ENCODE peak calls at places on chromosome 20, in nine cellular contexts. A, B, P, I, H, L, Y, V and C are unnamed samples.

GRCh38 chr20:31831211-31831610 is 12.1 kb downstream of the MYLK2 start:
- DNase-seq in A (no peak), B (no peak), P (no peak), I (no peak), H (peak), L (no peak), Y (no peak), V (no peak), C (no peak)

GRCh38 chr20:37066168-37066567 is 29.6 kb downstream of the RBL1 start:
- DNase-seq in A (no peak), B (no peak), P (no peak), I (no peak), H (no peak), L (no peak), Y (no peak), V (no peak), C (no peak)

GRCh38 chr20:53003420-53003819 is 31.3 kb downstream of the TSHZ2 start:
- DNase-seq in A (no peak), B (no peak), P (no peak), I (no peak), H (no peak), L (no peak), Y (no peak), V (no peak), C (no peak)

GRCh38 chr20:63731410-63731809 is 5.1 kb upstream of the LIME1 start:
- DNase-seq in A (no peak), B (no peak), P (no peak), I (no peak), H (no peak), L (no peak), Y (no peak), V (no peak), C (no peak)

GRCh38 chr20:24993337-24994185 is 1.0 kb upstream of the APMAP start:
- DNase-seq in A (no peak), B (no peak), P (no peak), I (no peak), H (no peak), L (peak), Y (peak), V (no peak), C (peak)

GRCh38 chr20:35663516-35663812 is 1.2 kb downstream of the CPNE1 start:
- DNase-seq in A (no peak), B (no peak), P (no peak), I (no peak), H (no peak), L (no peak), Y (no peak), V (no peak), C (peak)

GRCh38 chr20:63138855-63139341 is 77.0 kb downstream of the YTHDF1 start:
- DNase-seq in A (no peak), B (no peak), P (peak), I (no peak), H (no peak), L (no peak), Y (no peak), V (no peak), C (no peak)

GRCh38 chr20:19659468-19659867 is 98.6 kb upstream of the RIN2 start:
- DNase-seq in A (no peak), B (no peak), P (no peak), I (no peak), H (no peak), L (no peak), Y (no peak), V (no peak), C (no peak)

GRCh38 chr20:25288291-25289181 is 40.7 kb downstream of the PYGB start:
- DNase-seq in A (no peak), B (no peak), P (peak), I (no peak), H (no peak), L (no peak), Y (no peak), V (no peak), C (no peak)

GRCh38 chr20:58402305-58402704 is 13.3 kb downstream of the VAPB start:
- DNase-seq in A (no peak), B (no peak), P (no peak), I (no peak), H (no peak), L (no peak), Y (no peak), V (no peak), C (no peak)

GRCh38 chr20:4563534-4563933 is 158.2 kb upstream of the PRND start:
- DNase-seq in A (no peak), B (peak), P (no peak), I (no peak), H (no peak), L (no peak), Y (no peak), V (no peak), C (peak)

GRCh38 chr20:1830240-1830639 is 65.0 kb upstream of the SIRPA start:
- DNase-seq in A (peak), B (no peak), P (peak), I (no peak), H (peak), L (no peak), Y (peak), V (no peak), C (peak)

GRCh38 chr20:62602550-62602949 is 39.8 kb upstream of the SLCO4A1 start:
- DNase-seq in A (no peak), B (no peak), P (peak), I (no peak), H (no peak), L (peak), Y (no peak), V (peak), C (no peak)

GRCh38 chr20:25204550-25205276 is 9.2 kb downstream of the ENTPD6 start:
- DNase-seq in A (no peak), B (no peak), P (peak), I (no peak), H (no peak), L (no peak), Y (no peak), V (peak), C (no peak)

GRCh38 chr20:37257530-37257929 is 4.1 kb downstream of the GHRH start:
- DNase-seq in A (no peak), B (no peak), P (no peak), I (no peak), H (no peak), L (no peak), Y (no peak), V (no peak), C (no peak)

GRCh38 chr20:2149507-2149906 is 47.9 kb downstream of the STK35 start:
- DNase-seq in A (no peak), B (no peak), P (no peak), I (no peak), H (no peak), L (no peak), Y (no peak), V (no peak), C (no peak)

GRCh38 chr20:15699431-15700146 is 873.7 kb downstream of the KIF16B start:
- DNase-seq in A (no peak), B (no peak), P (no peak), I (no peak), H (no peak), L (no peak), Y (no peak), V (no peak), C (no peak)

GRCh38 chr20:61166324-61166723 is 85.7 kb upstream of the CDH4 start:
- DNase-seq in A (no peak), B (no peak), P (no peak), I (no peak), H (no peak), L (no peak), Y (no peak), V (no peak), C (no peak)

GRCh38 chr20:49835031-49835430 is 22.4 kb downstream of the SLC9A8 start:
- DNase-seq in A (no peak), B (no peak), P (no peak), I (no peak), H (peak), L (no peak), Y (no peak), V (no peak), C (no peak)

GRCh38 chr20:2752631-2753455 is 47.6 kb downstream of the CPXM1 start:
- DNase-seq in A (no peak), B (peak), P (peak), I (no peak), H (no peak), L (peak), Y (no peak), V (peak), C (peak)

GRCh38 chr20:1341561-1342265 is 12.8 kb upstream of the SDCBP2 start:
- DNase-seq in A (no peak), B (no peak), P (no peak), I (no peak), H (no peak), L (no peak), Y (no peak), V (no peak), C (no peak)

GRCh38 chr20:33131949-33132822 is 35.8 kb upstream of the BPIFA2 start:
- DNase-seq in A (no peak), B (no peak), P (no peak), I (no peak), H (no peak), L (no peak), Y (no peak), V (no peak), C (no peak)

GRCh38 chr20:63343460-63344150 is 17.5 kb downstream of the CHRNA4 start:
- DNase-seq in A (no peak), B (no peak), P (peak), I (no peak), H (no peak), L (no peak), Y (no peak), V (no peak), C (no peak)

GRCh38 chr20:15653396-15654207 is 919.6 kb downstream of the KIF16B start:
- DNase-seq in A (no peak), B (no peak), P (no peak), I (no peak), H (no peak), L (no peak), Y (no peak), V (no peak), C (no peak)

GRCh38 chr20:53722515-53723036 is 128.9 kb upstream of the ZNF217 start:
- DNase-seq in A (no peak), B (no peak), P (no peak), I (no peak), H (no peak), L (no peak), Y (no peak), V (no peak), C (no peak)

GRCh38 chr20:60046436-60046835 is 88.2 kb downstream of the CDH26 start:
- DNase-seq in A (no peak), B (no peak), P (no peak), I (no peak), H (no peak), L (no peak), Y (no peak), V (no peak), C (no peak)

GRCh38 chr20:50115591-50116367 is 2.8 kb upstream of the UBE2V1 start:
- DNase-seq in A (peak), B (peak), P (peak), I (peak), H (peak), L (peak), Y (peak), V (peak), C (peak)

GRCh38 chr20:7736336-7736735 is 203.9 kb downstream of the HAO1 start:
- DNase-seq in A (no peak), B (no peak), P (no peak), I (no peak), H (no peak), L (peak), Y (no peak), V (no peak), C (peak)

GRCh38 chr20:40276291-40276690 is 412.7 kb downstream of the MAFB start:
- DNase-seq in A (no peak), B (no peak), P (peak), I (no peak), H (no peak), L (no peak), Y (no peak), V (no peak), C (no peak)

GRCh38 chr20:24872291-24873014 is 76.6 kb upstream of the CST7 start:
- DNase-seq in A (no peak), B (no peak), P (peak), I (no peak), H (peak), L (no peak), Y (no peak), V (no peak), C (no peak)

GRCh38 chr20:50144362-50144761 is 9.2 kb downstream of the PEDS1 start:
- DNase-seq in A (no peak), B (no peak), P (peak), I (no peak), H (no peak), L (no peak), Y (no peak), V (peak), C (no peak)

GRCh38 chr20:13158339-13158738 is 62.7 kb upstream of the ISM1 start:
- DNase-seq in A (no peak), B (no peak), P (no peak), I (no peak), H (no peak), L (no peak), Y (no peak), V (no peak), C (no peak)

GRCh38 chr20:51132286-51132810 is 109.4 kb upstream of the KCNG1 start:
- DNase-seq in A (no peak), B (no peak), P (no peak), I (no peak), H (no peak), L (no peak), Y (no peak), V (no peak), C (no peak)

GRCh38 chr20:19913927-19914614 is 103.1 kb upstream of the NAA20 start:
- DNase-seq in A (no peak), B (no peak), P (no peak), I (no peak), H (no peak), L (no peak), Y (no peak), V (no peak), C (peak)

GRCh38 chr20:38812915-38813573 is 7.5 kb downstream of the PPP1R16B start:
- DNase-seq in A (no peak), B (no peak), P (no peak), I (no peak), H (no peak), L (no peak), Y (no peak), V (no peak), C (no peak)

GRCh38 chr20:50798650-50799049 is 3.8 kb downstream of the BCAS4 start:
- DNase-seq in A (no peak), B (no peak), P (no peak), I (no peak), H (no peak), L (no peak), Y (no peak), V (no peak), C (no peak)

GRCh38 chr20:33280000-33280680 is 2.9 kb upstream of the BPIFB1 start:
- DNase-seq in A (no peak), B (no peak), P (no peak), I (no peak), H (no peak), L (no peak), Y (no peak), V (no peak), C (no peak)

GRCh38 chr20:61131944-61132343 is 120.1 kb upstream of the CDH4 start:
- DNase-seq in A (no peak), B (no peak), P (no peak), I (no peak), H (no peak), L (no peak), Y (no peak), V (no peak), C (no peak)

GRCh38 chr20:59153355-59153681 is 10.3 kb upstream of the ZNF831 start:
- DNase-seq in A (peak), B (no peak), P (peak), I (no peak), H (no peak), L (no peak), Y (peak), V (no peak), C (no peak)